ENCODE peak calls at places on chromosomes 12 and 14, in eight cellular contexts. M is neural crest cell, I is MCF 10A, T is left ventricle myocardium inferior, B is RWPE1, Q is suprapubic skin, Y is fibroblast of mammary gland, N is mesothelial cell of epicardium. O is an unnamed sample.

GRCh38 chr12:58425481-58426392 is 484.4 kb downstream of the ATP23 start:
- DNase-seq in M (peak), I (peak), T (no peak), B (peak), Q (no peak), Y (peak), N (no peak), O (no peak)

GRCh38 chr14:51724650-51725049 is 72.9 kb downstream of the FRMD6 start:
- DNase-seq in M (no peak), I (no peak), T (no peak), B (no peak), Q (no peak), Y (no peak), N (no peak), O (no peak)

GRCh38 chr12:131380220-131380957 is 330.5 kb upstream of the SFSWAP start:
- DNase-seq in M (no peak), I (no peak), T (no peak), B (no peak), Q (no peak), Y (no peak), N (no peak), O (no peak)

GRCh38 chr12:117363953-117364486 is 2.6 kb upstream of the NOS1 start:
- DNase-seq in M (no peak), I (peak), T (no peak), B (no peak), Q (no peak), Y (no peak), N (no peak), O (no peak)

GRCh38 chr12:108701779-108702435 is 29.4 kb downstream of the CORO1C start:
- DNase-seq in M (no peak), I (peak), T (no peak), B (no peak), Q (no peak), Y (peak), N (no peak), O (no peak)

GRCh38 chr14:100147181-100147631 is 12.2 kb downstream of the DEGS2 start:
- DNase-seq in M (no peak), I (no peak), T (no peak), B (no peak), Q (no peak), Y (no peak), N (no peak), O (no peak)

GRCh38 chr14:83196235-83196634 is 1662.6 kb upstream of the SEL1L start:
- DNase-seq in M (no peak), I (peak), T (no peak), B (no peak), Q (no peak), Y (no peak), N (no peak), O (no peak)

GRCh38 chr12:47159348-47159747 is 79.6 kb upstream of the AMIGO2 start:
- DNase-seq in M (no peak), I (no peak), T (no peak), B (no peak), Q (no peak), Y (no peak), N (no peak), O (no peak)

GRCh38 chr12:127810026-127810425 is 456.9 kb upstream of the TMEM132C start:
- DNase-seq in M (no peak), I (peak), T (no peak), B (peak), Q (no peak), Y (peak), N (no peak), O (no peak)

GRCh38 chr12:19002192-19002591 is 127.3 kb upstream of the PLEKHA5 start:
- DNase-seq in M (no peak), I (peak), T (no peak), B (no peak), Q (no peak), Y (peak), N (no peak), O (no peak)

GRCh38 chr12:77584860-77585259 is 245.8 kb upstream of the NAV3 start:
- DNase-seq in M (no peak), I (no peak), T (no peak), B (no peak), Q (no peak), Y (no peak), N (no peak), O (no peak)

GRCh38 chr12:122060069-122060468 is 18.5 kb upstream of the MLXIP start:
- DNase-seq in M (no peak), I (no peak), T (peak), B (no peak), Q (no peak), Y (no peak), N (no peak), O (no peak)

GRCh38 chr12:57047981-57048380 is 1.9 kb downstream of the MYO1A start:
- DNase-seq in M (no peak), I (no peak), T (no peak), B (no peak), Q (no peak), Y (peak), N (no peak), O (no peak)

GRCh38 chr14:97120204-97121120 is 323.3 kb downstream of the VRK1 start:
- DNase-seq in M (no peak), I (peak), T (no peak), B (no peak), Q (no peak), Y (no peak), N (no peak), O (no peak)

GRCh38 chr12:53053223-53054111 is 3.6 kb downstream of the TNS2 start:
- DNase-seq in M (no peak), I (peak), T (peak), B (no peak), Q (peak), Y (no peak), N (peak), O (no peak)

GRCh38 chr14:68359862-68360552 is 432.9 kb downstream of the ZFP36L1 start:
- DNase-seq in M (no peak), I (peak), T (peak), B (peak), Q (no peak), Y (peak), N (no peak), O (no peak)

GRCh38 chr14:61608245-61609142 is 86.8 kb upstream of the HIF1A start:
- DNase-seq in M (no peak), I (no peak), T (no peak), B (no peak), Q (no peak), Y (peak), N (no peak), O (no peak)

GRCh38 chr12:125889742-125890141 is 824.5 kb downstream of the AACS start:
- DNase-seq in M (no peak), I (no peak), T (no peak), B (no peak), Q (no peak), Y (no peak), N (no peak), O (no peak)

GRCh38 chr12:48034835-48035805 is 30.8 kb upstream of the COL2A1 start:
- DNase-seq in M (no peak), I (no peak), T (no peak), B (no peak), Q (no peak), Y (no peak), N (no peak), O (no peak)

GRCh38 chr12:109719123-109720022 is 5.7 kb downstream of the FAM222A start:
- DNase-seq in M (peak), I (peak), T (no peak), B (no peak), Q (no peak), Y (no peak), N (no peak), O (no peak)

GRCh38 chr12:105706321-105706972 is 376.0 kb downstream of the C12orf75 start:
- DNase-seq in M (no peak), I (peak), T (no peak), B (no peak), Q (no peak), Y (peak), N (no peak), O (no peak)

GRCh38 chr12:1873531-1874149 is 44.8 kb downstream of the CACNA2D4 start:
- DNase-seq in M (no peak), I (no peak), T (no peak), B (no peak), Q (no peak), Y (no peak), N (peak), O (no peak)

GRCh38 chr14:94028450-94028826 is 2.3 kb downstream of the OTUB2 start:
- DNase-seq in M (no peak), I (peak), T (no peak), B (peak), Q (no peak), Y (no peak), N (no peak), O (no peak)

GRCh38 chr14:75003250-75004027 is 718 bp downstream of the EIF2B2 start:
- DNase-seq in M (no peak), I (no peak), T (no peak), B (no peak), Q (peak), Y (no peak), N (peak), O (no peak)

GRCh38 chr12:105554223-105554678 is 223.8 kb downstream of the C12orf75 start:
- DNase-seq in M (no peak), I (no peak), T (no peak), B (no peak), Q (no peak), Y (no peak), N (no peak), O (no peak)

GRCh38 chr12:132657004-132657727 is 30.0 kb downstream of the POLE start:
- DNase-seq in M (no peak), I (peak), T (no peak), B (no peak), Q (no peak), Y (no peak), N (no peak), O (no peak)

GRCh38 chr12:113896194-113896593 is 69.9 kb downstream of the RBM19 start:
- DNase-seq in M (no peak), I (no peak), T (no peak), B (no peak), Q (no peak), Y (no peak), N (no peak), O (no peak)

GRCh38 chr14:74503256-74503972 is 9.8 kb downstream of the ISCA2 start:
- DNase-seq in M (no peak), I (no peak), T (no peak), B (no peak), Q (no peak), Y (no peak), N (peak), O (no peak)

GRCh38 chr12:27821259-27821973 is 41.4 kb upstream of the MANSC4 start:
- DNase-seq in M (peak), I (peak), T (no peak), B (peak), Q (no peak), Y (peak), N (no peak), O (no peak)

GRCh38 chr14:53929871-53930685 is 26.5 kb downstream of the BMP4 start:
- DNase-seq in M (no peak), I (peak), T (no peak), B (peak), Q (no peak), Y (no peak), N (peak), O (no peak)
- TF ChIP-seq CTCF in M (peak), I (peak), T (peak), B (peak), Q (no peak), Y (peak), N (peak), O (no peak)

DNA sequence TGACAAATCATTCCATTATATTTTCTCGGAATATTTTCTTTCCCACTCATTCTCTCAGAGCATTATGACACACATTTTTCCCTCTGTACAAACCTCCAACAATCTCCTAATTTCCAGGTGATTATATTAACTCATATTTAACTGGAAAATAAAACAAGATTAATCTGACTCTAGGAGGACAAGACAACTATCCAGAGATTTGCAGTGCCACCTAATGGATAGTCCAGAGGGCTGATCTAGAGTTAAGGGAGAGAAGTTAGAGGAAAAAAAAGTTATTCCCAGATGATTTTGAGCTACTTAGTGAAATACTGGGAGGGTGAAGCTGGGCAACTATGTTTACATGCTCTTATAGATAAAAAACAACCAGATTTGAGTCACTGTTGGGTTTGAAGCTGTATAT is 161.7 kb downstream of the ALX1 start:
- DNase-seq in M (no peak), I (peak), T (no peak), B (peak), Q (no peak), Y (peak), N (no peak), O (no peak)
- TF ChIP-seq CTCF in M (no peak), I (peak), T (no peak), B (peak), Q (no peak), Y (peak), N (no peak), O (no peak)

GRCh38 chr12:11621797-11622423 is 27.6 kb upstream of the ETV6 start:
- DNase-seq in M (no peak), I (peak), T (no peak), B (no peak), Q (no peak), Y (peak), N (no peak), O (no peak)
- TF ChIP-seq CTCF in M (no peak), I (no peak), T (peak), B (no peak), Q (no peak), Y (peak), N (no peak), O (no peak)

DNA sequence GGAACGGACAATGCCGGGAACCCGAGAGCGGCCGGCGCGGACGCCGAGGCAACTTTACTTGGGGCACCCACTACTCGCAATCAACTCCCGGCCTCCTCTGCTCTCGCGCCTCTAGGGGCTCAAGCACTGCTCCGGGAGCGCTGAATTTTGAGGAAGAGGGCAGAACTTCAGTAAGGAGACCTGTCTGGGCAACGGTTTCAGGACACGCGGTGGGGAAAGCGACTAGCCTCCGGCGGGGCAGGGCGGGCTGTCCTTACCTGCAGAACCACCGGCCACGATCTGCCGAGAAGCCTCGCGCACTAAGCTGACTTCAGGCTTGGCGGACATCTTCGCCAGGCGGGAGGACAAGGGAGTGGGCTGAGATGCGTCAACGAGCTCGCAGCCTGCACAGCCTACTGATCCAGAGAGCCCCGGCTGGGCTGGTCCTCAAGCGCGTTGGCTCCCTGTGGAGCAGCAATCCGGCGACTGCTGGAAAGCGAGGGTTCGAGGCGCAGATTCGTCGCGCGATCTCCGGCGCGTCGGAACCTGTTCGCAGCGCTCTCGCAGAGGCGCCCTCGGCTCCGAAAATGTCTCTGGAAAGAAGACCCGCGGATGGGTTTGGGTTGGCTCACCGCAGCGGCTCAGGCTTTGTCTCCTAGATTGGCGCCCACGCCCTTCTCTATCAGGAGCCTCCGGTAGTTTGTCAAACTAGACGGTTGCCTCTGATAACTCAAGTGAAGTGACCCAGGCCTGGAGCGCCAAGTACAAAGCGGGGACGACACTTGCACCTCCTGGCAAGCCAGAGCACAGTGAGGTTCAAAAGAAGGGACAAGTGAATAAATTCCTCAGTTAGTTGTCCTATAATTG is at the start of gene SLC25A21:
- DNase-seq in M (peak), I (peak), T (peak), B (peak), Q (peak), Y (peak), N (peak), O (no peak)
- TF ChIP-seq CTCF in M (peak), I (peak), T (peak), B (no peak), Q (no peak), Y (no peak), N (no peak), O (no peak)

DNA sequence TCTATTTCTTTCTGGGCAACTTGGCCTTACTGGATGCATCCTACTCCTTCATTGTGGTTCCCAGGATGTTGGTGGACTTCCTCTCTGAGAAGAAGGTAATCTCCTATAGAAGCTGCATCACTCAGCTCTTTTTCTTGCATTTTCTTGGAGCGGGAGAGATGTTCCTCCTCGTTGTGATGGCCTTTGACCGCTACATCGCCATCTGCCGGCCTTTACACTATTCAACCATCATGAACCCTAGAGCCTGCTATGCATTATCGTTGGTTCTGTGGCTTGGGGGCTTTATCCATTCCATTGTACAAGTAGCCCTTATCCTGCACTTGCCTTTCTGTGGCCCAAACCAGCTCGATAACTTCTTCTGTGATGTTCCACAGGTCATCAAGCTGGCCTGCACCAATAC is 5.3 kb downstream of the OR4N5 start:
- DNase-seq in M (no peak), I (peak), T (no peak), B (no peak), Q (no peak), Y (no peak), N (no peak), O (no peak)
- TF ChIP-seq CTCF in M (no peak), I (no peak), T (no peak), B (no peak), Q (no peak), Y (no peak), N (no peak), O (no peak)

GRCh38 chr12:82519508-82519907 is 161.2 kb downstream of the METTL25 start:
- DNase-seq in M (no peak), I (no peak), T (no peak), B (no peak), Q (no peak), Y (no peak), N (no peak), O (no peak)

GRCh38 chr12:82522762-82523161 is 163.9 kb upstream of the TMTC2 start:
- DNase-seq in M (no peak), I (no peak), T (no peak), B (no peak), Q (no peak), Y (no peak), N (no peak), O (no peak)

GRCh38 chr12:82522285-82522684 is 164.0 kb downstream of the METTL25 start:
- DNase-seq in M (no peak), I (no peak), T (no peak), B (no peak), Q (no peak), Y (no peak), N (no peak), O (no peak)

GRCh38 chr12:82517808-82518207 is 159.5 kb downstream of the METTL25 start:
- DNase-seq in M (no peak), I (no peak), T (no peak), B (no peak), Q (no peak), Y (no peak), N (no peak), O (no peak)

GRCh38 chr12:82517027-82517426 is 158.7 kb downstream of the METTL25 start:
- DNase-seq in M (no peak), I (peak), T (no peak), B (no peak), Q (no peak), Y (peak), N (no peak), O (no peak)
- TF ChIP-seq CTCF in M (peak), I (peak), T (no peak), B (no peak), Q (no peak), Y (peak), N (no peak), O (no peak)

O was measured in omental fat pad.